ENCODE peak calls at places on chromosomes 6 and 20, in ten cellular contexts. One of them, this sample, is unnamed.

GRCh38 chr6:113570651-113571050 is 286.5 kb upstream of the MARCKS start:
- DNase-seq in HS-5: no peak
- DNase-seq in mesenteric fat pad: no peak
- DNase-seq in GM12865: no peak
- DNase-seq in NCI-H1105: no peak
- DNase-seq in Calu3: no peak
- DNase-seq in stimulated activated CD4-positive, alpha-beta T cell treated with anti-CD3 and anti-CD28 coated beads, Interleukin-4, amount 100 ng/mL, for 1 hour: no peak
- DNase-seq in GM06990: no peak
- DNase-seq in skeletal muscle cell: no peak
- DNase-seq in iPS-NIHi11: no peak
- DNase-seq in this sample: no peak

GRCh38 chr20:37202267-37202943 is 23.1 kb upstream of the MROH8 start:
- DNase-seq in HS-5: peak; percentile 99
- DNase-seq in mesenteric fat pad: no peak
- DNase-seq in GM12865: peak; percentile 36
- DNase-seq in NCI-H1105: peak; percentile 36
- DNase-seq in Calu3: peak; percentile 74
- DNase-seq in stimulated activated CD4-positive, alpha-beta T cell treated with anti-CD3 and anti-CD28 coated beads, Interleukin-4, amount 100 ng/mL, for 1 hour: no peak
- DNase-seq in GM06990: no peak
- DNase-seq in skeletal muscle cell: peak; percentile 89
- DNase-seq in iPS-NIHi11: peak; percentile 65
- DNase-seq in this sample: no peak

GRCh38 chr6:156773935-156774871 is 3.0 kb upstream of the ARID1B start:
- DNase-seq in HS-5: no peak
- DNase-seq in mesenteric fat pad: no peak
- DNase-seq in GM12865: no peak
- DNase-seq in NCI-H1105: no peak
- DNase-seq in Calu3: no peak
- DNase-seq in stimulated activated CD4-positive, alpha-beta T cell treated with anti-CD3 and anti-CD28 coated beads, Interleukin-4, amount 100 ng/mL, for 1 hour: no peak
- DNase-seq in GM06990: no peak
- DNase-seq in skeletal muscle cell: no peak
- DNase-seq in iPS-NIHi11: no peak
- DNase-seq in this sample: no peak

GRCh38 chr6:29834564-29835436 is 7.2 kb downstream of the HLA-G start:
- DNase-seq in HS-5: no peak
- DNase-seq in mesenteric fat pad: no peak
- DNase-seq in GM12865: peak; percentile 26
- DNase-seq in NCI-H1105: peak; percentile 7
- DNase-seq in Calu3: peak; percentile 73
- DNase-seq in stimulated activated CD4-positive, alpha-beta T cell treated with anti-CD3 and anti-CD28 coated beads, Interleukin-4, amount 100 ng/mL, for 1 hour: peak; percentile 57
- DNase-seq in GM06990: peak; percentile 13
- DNase-seq in skeletal muscle cell: no peak
- DNase-seq in iPS-NIHi11: peak; percentile 50
- DNase-seq in this sample: peak; percentile 81

GRCh38 chr6:35224720-35225119 is 11.0 kb downstream of the SCUBE3 start:
- DNase-seq in HS-5: no peak
- DNase-seq in mesenteric fat pad: no peak
- DNase-seq in GM12865: no peak
- DNase-seq in NCI-H1105: no peak
- DNase-seq in Calu3: no peak
- DNase-seq in stimulated activated CD4-positive, alpha-beta T cell treated with anti-CD3 and anti-CD28 coated beads, Interleukin-4, amount 100 ng/mL, for 1 hour: no peak
- DNase-seq in GM06990: no peak
- DNase-seq in skeletal muscle cell: no peak
- DNase-seq in iPS-NIHi11: no peak
- DNase-seq in this sample: no peak

GRCh38 chr20:43836790-43837189 is 77.9 kb upstream of the TOX2 start:
- DNase-seq in HS-5: no peak
- DNase-seq in mesenteric fat pad: peak; percentile 76
- DNase-seq in GM12865: no peak
- DNase-seq in NCI-H1105: no peak
- DNase-seq in Calu3: no peak
- DNase-seq in stimulated activated CD4-positive, alpha-beta T cell treated with anti-CD3 and anti-CD28 coated beads, Interleukin-4, amount 100 ng/mL, for 1 hour: no peak
- DNase-seq in GM06990: no peak
- DNase-seq in skeletal muscle cell: no peak
- DNase-seq in iPS-NIHi11: no peak
- DNase-seq in this sample: no peak

GRCh38 chr6:108492131-108492766 is 68.5 kb upstream of the FOXO3 start:
- DNase-seq in HS-5: peak; percentile 13
- DNase-seq in mesenteric fat pad: no peak
- DNase-seq in GM12865: peak; percentile 40
- DNase-seq in NCI-H1105: peak; percentile 10
- DNase-seq in Calu3: peak; percentile 17
- DNase-seq in stimulated activated CD4-positive, alpha-beta T cell treated with anti-CD3 and anti-CD28 coated beads, Interleukin-4, amount 100 ng/mL, for 1 hour: no peak
- DNase-seq in GM06990: peak; percentile 10
- DNase-seq in skeletal muscle cell: peak; percentile 15
- DNase-seq in iPS-NIHi11: peak; percentile 31
- DNase-seq in this sample: no peak

GRCh38 chr6:31899215-31899614 is 1.7 kb upstream of the EHMT2 start:
- DNase-seq in HS-5: no peak
- DNase-seq in mesenteric fat pad: no peak
- DNase-seq in GM12865: no peak
- DNase-seq in NCI-H1105: no peak
- DNase-seq in Calu3: no peak
- DNase-seq in stimulated activated CD4-positive, alpha-beta T cell treated with anti-CD3 and anti-CD28 coated beads, Interleukin-4, amount 100 ng/mL, for 1 hour: no peak
- DNase-seq in GM06990: no peak
- DNase-seq in skeletal muscle cell: no peak
- DNase-seq in iPS-NIHi11: no peak
- DNase-seq in this sample: no peak

GRCh38 chr20:6122111-6122872 is 538 bp downstream of the FERMT1 start:
- DNase-seq in HS-5: no peak
- DNase-seq in mesenteric fat pad: no peak
- DNase-seq in GM12865: no peak
- DNase-seq in NCI-H1105: peak; percentile 55
- DNase-seq in Calu3: peak; percentile 30
- DNase-seq in stimulated activated CD4-positive, alpha-beta T cell treated with anti-CD3 and anti-CD28 coated beads, Interleukin-4, amount 100 ng/mL, for 1 hour: no peak
- DNase-seq in GM06990: no peak
- DNase-seq in skeletal muscle cell: no peak
- DNase-seq in iPS-NIHi11: no peak
- DNase-seq in this sample: no peak

GRCh38 chr6:56230976-56231566 is 16.3 kb downstream of the COL21A1 start:
- DNase-seq in HS-5: no peak
- DNase-seq in mesenteric fat pad: no peak
- DNase-seq in GM12865: no peak
- DNase-seq in NCI-H1105: no peak
- DNase-seq in Calu3: no peak
- DNase-seq in stimulated activated CD4-positive, alpha-beta T cell treated with anti-CD3 and anti-CD28 coated beads, Interleukin-4, amount 100 ng/mL, for 1 hour: no peak
- DNase-seq in GM06990: no peak
- DNase-seq in skeletal muscle cell: no peak
- DNase-seq in iPS-NIHi11: no peak
- DNase-seq in this sample: no peak

GRCh38 chr6:70215460-70215859 is 87.4 kb downstream of the COL9A1 start:
- DNase-seq in HS-5: no peak
- DNase-seq in mesenteric fat pad: no peak
- DNase-seq in GM12865: no peak
- DNase-seq in NCI-H1105: no peak
- DNase-seq in Calu3: no peak
- DNase-seq in stimulated activated CD4-positive, alpha-beta T cell treated with anti-CD3 and anti-CD28 coated beads, Interleukin-4, amount 100 ng/mL, for 1 hour: no peak
- DNase-seq in GM06990: no peak
- DNase-seq in skeletal muscle cell: no peak
- DNase-seq in iPS-NIHi11: no peak
- DNase-seq in this sample: no peak

GRCh38 chr6:39887692-39888450 is 46.4 kb downstream of the MOCS1 start:
- DNase-seq in HS-5: peak; percentile 74
- DNase-seq in mesenteric fat pad: peak; percentile 81
- DNase-seq in GM12865: no peak
- DNase-seq in NCI-H1105: no peak
- DNase-seq in Calu3: peak; percentile 40
- DNase-seq in stimulated activated CD4-positive, alpha-beta T cell treated with anti-CD3 and anti-CD28 coated beads, Interleukin-4, amount 100 ng/mL, for 1 hour: no peak
- DNase-seq in GM06990: no peak
- DNase-seq in skeletal muscle cell: peak; percentile 88
- DNase-seq in iPS-NIHi11: no peak
- DNase-seq in this sample: peak; percentile 64

GRCh38 chr6:22062807-22063408 is 233.9 kb downstream of the PRL start:
- DNase-seq in HS-5: no peak
- DNase-seq in mesenteric fat pad: no peak
- DNase-seq in GM12865: peak; percentile 91
- DNase-seq in NCI-H1105: no peak
- DNase-seq in Calu3: no peak
- DNase-seq in stimulated activated CD4-positive, alpha-beta T cell treated with anti-CD3 and anti-CD28 coated beads, Interleukin-4, amount 100 ng/mL, for 1 hour: peak; percentile 25
- DNase-seq in GM06990: peak; percentile 85
- DNase-seq in skeletal muscle cell: no peak
- DNase-seq in iPS-NIHi11: no peak
- DNase-seq in this sample: peak; percentile 60

GRCh38 chr6:134295953-134296553 is 21.9 kb downstream of the SGK1 start:
- DNase-seq in HS-5: peak; percentile 99
- DNase-seq in mesenteric fat pad: no peak
- DNase-seq in GM12865: peak; percentile 47
- DNase-seq in NCI-H1105: no peak
- DNase-seq in Calu3: peak; percentile 24
- DNase-seq in stimulated activated CD4-positive, alpha-beta T cell treated with anti-CD3 and anti-CD28 coated beads, Interleukin-4, amount 100 ng/mL, for 1 hour: no peak
- DNase-seq in GM06990: no peak
- DNase-seq in skeletal muscle cell: peak; percentile 96
- DNase-seq in iPS-NIHi11: peak; percentile 26
- DNase-seq in this sample: no peak

GRCh38 chr20:47546184-47547033 is 44.7 kb downstream of the NCOA3 start:
- DNase-seq in HS-5: no peak
- DNase-seq in mesenteric fat pad: no peak
- DNase-seq in GM12865: no peak
- DNase-seq in NCI-H1105: no peak
- DNase-seq in Calu3: no peak
- DNase-seq in stimulated activated CD4-positive, alpha-beta T cell treated with anti-CD3 and anti-CD28 coated beads, Interleukin-4, amount 100 ng/mL, for 1 hour: no peak
- DNase-seq in GM06990: no peak
- DNase-seq in skeletal muscle cell: peak; percentile 56
- DNase-seq in iPS-NIHi11: peak; percentile 27
- DNase-seq in this sample: no peak

GRCh38 chr20:63795178-63795830 is 35.8 kb downstream of the ZBTB46 start:
- DNase-seq in HS-5: no peak
- DNase-seq in mesenteric fat pad: no peak
- DNase-seq in GM12865: no peak
- DNase-seq in NCI-H1105: no peak
- DNase-seq in Calu3: no peak
- DNase-seq in stimulated activated CD4-positive, alpha-beta T cell treated with anti-CD3 and anti-CD28 coated beads, Interleukin-4, amount 100 ng/mL, for 1 hour: no peak
- DNase-seq in GM06990: no peak
- DNase-seq in skeletal muscle cell: no peak
- DNase-seq in iPS-NIHi11: no peak
- DNase-seq in this sample: no peak

GRCh38 chr20:53298900-53299299 is 294.7 kb downstream of the ZNF217 start:
- DNase-seq in HS-5: no peak
- DNase-seq in mesenteric fat pad: no peak
- DNase-seq in GM12865: no peak
- DNase-seq in NCI-H1105: no peak
- DNase-seq in Calu3: no peak
- DNase-seq in stimulated activated CD4-positive, alpha-beta T cell treated with anti-CD3 and anti-CD28 coated beads, Interleukin-4, amount 100 ng/mL, for 1 hour: no peak
- DNase-seq in GM06990: no peak
- DNase-seq in skeletal muscle cell: no peak
- DNase-seq in iPS-NIHi11: no peak
- DNase-seq in this sample: no peak

GRCh38 chr6:143405381-143406154 is 44.9 kb downstream of the ADAT2 start:
- DNase-seq in HS-5: peak; percentile 31
- DNase-seq in mesenteric fat pad: no peak
- DNase-seq in GM12865: no peak
- DNase-seq in NCI-H1105: no peak
- DNase-seq in Calu3: no peak
- DNase-seq in stimulated activated CD4-positive, alpha-beta T cell treated with anti-CD3 and anti-CD28 coated beads, Interleukin-4, amount 100 ng/mL, for 1 hour: no peak
- DNase-seq in GM06990: no peak
- DNase-seq in skeletal muscle cell: no peak
- DNase-seq in iPS-NIHi11: no peak
- DNase-seq in this sample: no peak

GRCh38 chr6:110703906-110704594 is 111.2 kb downstream of the CDK19 start:
- DNase-seq in HS-5: no peak
- DNase-seq in mesenteric fat pad: no peak
- DNase-seq in GM12865: no peak
- DNase-seq in NCI-H1105: no peak
- DNase-seq in Calu3: no peak
- DNase-seq in stimulated activated CD4-positive, alpha-beta T cell treated with anti-CD3 and anti-CD28 coated beads, Interleukin-4, amount 100 ng/mL, for 1 hour: no peak
- DNase-seq in GM06990: no peak
- DNase-seq in skeletal muscle cell: no peak
- DNase-seq in iPS-NIHi11: no peak
- DNase-seq in this sample: no peak

GRCh38 chr6:51618563-51618962 is 468.9 kb downstream of the PKHD1 start:
- DNase-seq in HS-5: no peak
- DNase-seq in mesenteric fat pad: no peak
- DNase-seq in GM12865: peak; percentile 16
- DNase-seq in NCI-H1105: no peak
- DNase-seq in Calu3: no peak
- DNase-seq in stimulated activated CD4-positive, alpha-beta T cell treated with anti-CD3 and anti-CD28 coated beads, Interleukin-4, amount 100 ng/mL, for 1 hour: no peak
- DNase-seq in GM06990: no peak
- DNase-seq in skeletal muscle cell: no peak
- DNase-seq in iPS-NIHi11: peak; percentile 16
- DNase-seq in this sample: no peak

GRCh38 chr20:35478804-35479472 is 23.5 kb downstream of the CEP250 start:
- DNase-seq in HS-5: no peak
- DNase-seq in mesenteric fat pad: no peak
- DNase-seq in GM12865: peak; percentile 23
- DNase-seq in NCI-H1105: no peak
- DNase-seq in Calu3: no peak
- DNase-seq in stimulated activated CD4-positive, alpha-beta T cell treated with anti-CD3 and anti-CD28 coated beads, Interleukin-4, amount 100 ng/mL, for 1 hour: peak; percentile 14
- DNase-seq in GM06990: no peak
- DNase-seq in skeletal muscle cell: no peak
- DNase-seq in iPS-NIHi11: peak; percentile 52
- DNase-seq in this sample: no peak

GRCh38 chr6:119128252-119128912 is 49.9 kb upstream of the FAM184A start:
- DNase-seq in HS-5: no peak
- DNase-seq in mesenteric fat pad: no peak
- DNase-seq in GM12865: no peak
- DNase-seq in NCI-H1105: no peak
- DNase-seq in Calu3: no peak
- DNase-seq in stimulated activated CD4-positive, alpha-beta T cell treated with anti-CD3 and anti-CD28 coated beads, Interleukin-4, amount 100 ng/mL, for 1 hour: no peak
- DNase-seq in GM06990: no peak
- DNase-seq in skeletal muscle cell: no peak
- DNase-seq in iPS-NIHi11: no peak
- DNase-seq in this sample: no peak

GRCh38 chr20:50943091-50943490 is 11.9 kb upstream of the ADNP start:
- DNase-seq in HS-5: no peak
- DNase-seq in mesenteric fat pad: no peak
- DNase-seq in GM12865: no peak
- DNase-seq in NCI-H1105: no peak
- DNase-seq in Calu3: no peak
- DNase-seq in stimulated activated CD4-positive, alpha-beta T cell treated with anti-CD3 and anti-CD28 coated beads, Interleukin-4, amount 100 ng/mL, for 1 hour: no peak
- DNase-seq in GM06990: no peak
- DNase-seq in skeletal muscle cell: no peak
- DNase-seq in iPS-NIHi11: no peak
- DNase-seq in this sample: no peak

GRCh38 chr6:87590989-87591388 is 1.1 kb downstream of the ORC3 start:
- DNase-seq in HS-5: no peak
- DNase-seq in mesenteric fat pad: no peak
- DNase-seq in GM12865: no peak
- DNase-seq in NCI-H1105: no peak
- DNase-seq in Calu3: no peak
- DNase-seq in stimulated activated CD4-positive, alpha-beta T cell treated with anti-CD3 and anti-CD28 coated beads, Interleukin-4, amount 100 ng/mL, for 1 hour: no peak
- DNase-seq in GM06990: no peak
- DNase-seq in skeletal muscle cell: no peak
- DNase-seq in iPS-NIHi11: no peak
- DNase-seq in this sample: no peak

GRCh38 chr20:45361794-45362193 is 1.2 kb upstream of the SYS1 start:
- DNase-seq in HS-5: no peak
- DNase-seq in mesenteric fat pad: no peak
- DNase-seq in GM12865: no peak
- DNase-seq in NCI-H1105: no peak
- DNase-seq in Calu3: no peak
- DNase-seq in stimulated activated CD4-positive, alpha-beta T cell treated with anti-CD3 and anti-CD28 coated beads, Interleukin-4, amount 100 ng/mL, for 1 hour: no peak
- DNase-seq in GM06990: no peak
- DNase-seq in skeletal muscle cell: no peak
- DNase-seq in iPS-NIHi11: no peak
- DNase-seq in this sample: no peak

GRCh38 chr20:57332105-57333089 is 2.8 kb downstream of the SPO11 start:
- DNase-seq in HS-5: no peak
- DNase-seq in mesenteric fat pad: no peak
- DNase-seq in GM12865: no peak
- DNase-seq in NCI-H1105: no peak
- DNase-seq in Calu3: no peak
- DNase-seq in stimulated activated CD4-positive, alpha-beta T cell treated with anti-CD3 and anti-CD28 coated beads, Interleukin-4, amount 100 ng/mL, for 1 hour: no peak
- DNase-seq in GM06990: no peak
- DNase-seq in skeletal muscle cell: no peak
- DNase-seq in iPS-NIHi11: no peak
- DNase-seq in this sample: no peak

GRCh38 chr6:139099984-139100383 is 34.9 kb upstream of the HECA start:
- DNase-seq in HS-5: no peak
- DNase-seq in mesenteric fat pad: no peak
- DNase-seq in GM12865: peak; percentile 73
- DNase-seq in NCI-H1105: no peak
- DNase-seq in Calu3: no peak
- DNase-seq in stimulated activated CD4-positive, alpha-beta T cell treated with anti-CD3 and anti-CD28 coated beads, Interleukin-4, amount 100 ng/mL, for 1 hour: no peak
- DNase-seq in GM06990: peak; percentile 44
- DNase-seq in skeletal muscle cell: no peak
- DNase-seq in iPS-NIHi11: no peak
- DNase-seq in this sample: no peak

GRCh38 chr6:45640081-45640491 is 262.4 kb upstream of the SUPT3H start:
- DNase-seq in HS-5: no peak
- DNase-seq in mesenteric fat pad: no peak
- DNase-seq in GM12865: no peak
- DNase-seq in NCI-H1105: no peak
- DNase-seq in Calu3: no peak
- DNase-seq in stimulated activated CD4-positive, alpha-beta T cell treated with anti-CD3 and anti-CD28 coated beads, Interleukin-4, amount 100 ng/mL, for 1 hour: no peak
- DNase-seq in GM06990: no peak
- DNase-seq in skeletal muscle cell: no peak
- DNase-seq in iPS-NIHi11: no peak
- DNase-seq in this sample: no peak